ENCODE peak calls at places on chromosomes 7 and 10, in six cellular contexts. X, B, U, F, Y and L are unnamed samples.

GRCh38 chr10:31188792-31189406 is 130.1 kb upstream of the ZEB1 start:
- DNase-seq in U (no peak), Y (no peak), X (no peak), F (no peak), B (no peak), L (no peak)

GRCh38 chr10:32169556-32169955 is 113.3 kb upstream of the KIF5B start:
- DNase-seq in X (no peak), F (no peak), B (no peak), U (no peak), Y (no peak), L (no peak)

GRCh38 chr7:638256-639011 is 88.1 kb upstream of the DNAAF5 start:
- DNase-seq in X (no peak), U (no peak), F (no peak), Y (no peak), B (no peak), L (no peak)

GRCh38 chr7:2760098-2760889 is 72.3 kb downstream of the AMZ1 start:
- DNase-seq in U (no peak), B (peak), X (peak), F (no peak), Y (no peak), L (no peak)

GRCh38 chr10:120979435-120980315 is 128.5 kb downstream of the WDR11 start:
- DNase-seq in F (no peak), X (peak), Y (no peak), B (peak), U (no peak), L (no peak)

GRCh38 chr10:106506509-106507265 is 657.8 kb downstream of the SORCS1 start:
- DNase-seq in X (no peak), Y (no peak), F (no peak), B (no peak), U (no peak), L (no peak)

GRCh38 chr10:13844651-13845050 is 257.9 kb downstream of the PRPF18 start:
- DNase-seq in X (no peak), F (no peak), U (no peak), Y (no peak), B (no peak), L (no peak)

GRCh38 chr7:28626629-28627262 is 214.4 kb downstream of the CREB5 start:
- DNase-seq in U (no peak), X (peak), Y (no peak), F (no peak), B (peak), L (no peak)

GRCh38 chr10:49153971-49154370 is 20.1 kb upstream of the FAM170B start:
- DNase-seq in F (no peak), Y (no peak), U (no peak), X (no peak), B (no peak), L (no peak)

GRCh38 chr7:131370523-131370968 is 42.9 kb downstream of the MKLN1 start:
- DNase-seq in U (no peak), X (no peak), Y (no peak), B (peak), F (peak), L (no peak)

GRCh38 chr7:43905209-43905946 is 1.0 kb downstream of the URGCP start:
- DNase-seq in Y (no peak), U (no peak), B (peak), X (no peak), F (no peak), L (no peak)

GRCh38 chr10:91135113-91135512 is 85.3 kb upstream of the PCGF5 start:
- DNase-seq in U (no peak), X (no peak), Y (no peak), B (no peak), F (no peak), L (no peak)

GRCh38 chr7:4132221-4132620 is 549.9 kb upstream of the FOXK1 start:
- DNase-seq in X (no peak), Y (no peak), U (peak), B (no peak), F (no peak), L (no peak)

GRCh38 chr10:13984647-13985155 is 346.0 kb downstream of the FRMD4A start:
- DNase-seq in F (no peak), Y (no peak), B (no peak), X (no peak), U (no peak), L (peak)

GRCh38 chr7:113774182-113774807 is 144.5 kb downstream of the PPP1R3A start:
- DNase-seq in F (no peak), U (no peak), Y (no peak), X (peak), B (peak), L (peak)

GRCh38 chr7:71507665-71508064 is 375.7 kb downstream of the GALNT17 start:
- DNase-seq in F (no peak), B (no peak), Y (no peak), X (no peak), U (no peak), L (no peak)

GRCh38 chr10:85995791-85996190 is 370.8 kb downstream of the GRID1 start:
- DNase-seq in B (peak), X (peak), F (no peak), U (no peak), Y (no peak), L (no peak)

GRCh38 chr7:121525155-121525819 is 129.2 kb upstream of the FAM3C start:
- DNase-seq in Y (no peak), U (no peak), B (no peak), F (no peak), X (no peak), L (no peak)

GRCh38 chr7:20317413-20317812 is 13.3 kb upstream of the ITGB8 start:
- DNase-seq in F (no peak), Y (no peak), B (no peak), X (no peak), U (no peak), L (no peak)

GRCh38 chr7:73906874-73907273 is 45.9 kb downstream of the TMEM270 start:
- DNase-seq in U (no peak), B (no peak), F (no peak), X (no peak), Y (no peak), L (no peak)

GRCh38 chr7:102101111-102101551 is 185.5 kb upstream of the SH2B2 start:
- DNase-seq in U (no peak), B (no peak), Y (no peak), X (no peak), F (no peak), L (no peak)

GRCh38 chr10:43380610-43381222 is 9.3 kb downstream of the FXYD4 start:
- DNase-seq in F (no peak), U (no peak), X (no peak), Y (no peak), B (no peak), L (no peak)

GRCh38 chr7:41861642-41862041 is 158.8 kb upstream of the INHBA start:
- DNase-seq in F (no peak), U (no peak), X (no peak), B (peak), Y (no peak), L (no peak)

GRCh38 chr10:109343293-109343692 is 580.0 kb downstream of the XPNPEP1 start:
- DNase-seq in U (no peak), Y (no peak), F (no peak), X (no peak), B (no peak), L (no peak)

GRCh38 chr10:76033457-76034196 is 602.2 kb downstream of the LRMDA start:
- DNase-seq in B (peak), X (no peak), Y (no peak), U (no peak), F (no peak), L (no peak)

GRCh38 chr7:106864298-106865081 is 592 bp upstream of the PIK3CG start:
- DNase-seq in X (no peak), Y (no peak), B (no peak), F (no peak), U (no peak), L (no peak)

GRCh38 chr7:92904292-92905131 is 68.1 kb upstream of the CDK6 start:
- DNase-seq in X (no peak), B (peak), F (peak), Y (peak), U (no peak), L (peak)

GRCh38 chr10:17841055-17841454 is 31.9 kb downstream of the MRC1 start:
- DNase-seq in B (no peak), U (no peak), F (no peak), X (no peak), Y (no peak), L (no peak)